ENCODE peak calls at places on chromosomes 12 and 14, in four cellular contexts. A is thoracic aorta, D is D341Med, J is HEK293T. T is an unnamed sample.

GRCh38 chr12:66952668-66953067 is 273.8 kb upstream of the GRIP1 start:
- DNase-seq in D (no peak), A (no peak), J (no peak), T (no peak)

GRCh38 chr12:117044790-117045174 is 54.4 kb downstream of the TESC start:
- DNase-seq in A (no peak), J (no peak), D (no peak), T (no peak)

GRCh38 chr14:104555621-104556255 is 23.8 kb upstream of the C14orf180 start:
- DNase-seq in D (no peak), A (no peak), J (no peak), T (no peak)

GRCh38 chr12:126355346-126355745 is 1290.1 kb downstream of the AACS start:
- DNase-seq in D (no peak), A (no peak), J (no peak), T (no peak)

GRCh38 chr14:104874110-104874531 is 9.1 kb downstream of the CEP170B start:
- DNase-seq in D (no peak), J (no peak), A (no peak), T (no peak)

GRCh38 chr12:128766738-128767501 is 56.8 kb downstream of the SLC15A4 start:
- DNase-seq in D (no peak), J (no peak), A (no peak), T (no peak)

GRCh38 chr12:46224401-46224800 is 44.4 kb downstream of the SLC38A1 start:
- DNase-seq in D (no peak), A (no peak), J (no peak), T (no peak)

GRCh38 chr14:31449971-31450610 is 7.2 kb downstream of the DTD2 start:
- DNase-seq in D (peak), J (peak), A (no peak), T (peak)

GRCh38 chr14:29475641-29476040 is 452.0 kb downstream of the PRKD1 start:
- DNase-seq in D (no peak), J (no peak), A (no peak), T (no peak)

GRCh38 chr14:72869407-72870329 is 24.2 kb downstream of the DPF3 start:
- DNase-seq in J (no peak), A (no peak), D (no peak), T (no peak)

GRCh38 chr12:27523305-27523641 is 733 bp upstream of the PPFIBP1 start:
- DNase-seq in D (no peak), J (no peak), A (no peak), T (no peak)

GRCh38 chr12:116183741-116184141 is 93.8 kb downstream of the MED13L start:
- DNase-seq in A (no peak), J (no peak), D (peak), T (no peak)

GRCh38 chr14:89767861-89768268 is 186.7 kb downstream of the EFCAB11 start:
- DNase-seq in J (peak), D (peak), A (no peak), T (peak)

GRCh38 chr12:42716521-42716920 is 127.0 kb upstream of the PRICKLE1 start:
- DNase-seq in J (no peak), D (no peak), A (no peak), T (peak)

GRCh38 chr14:97604731-97605130 is 807.5 kb downstream of the VRK1 start:
- DNase-seq in D (no peak), A (no peak), J (no peak), T (no peak)

GRCh38 chr12:65765436-65765813 is 58.9 kb upstream of the HMGA2 start:
- DNase-seq in D (no peak), J (no peak), A (no peak), T (peak)

GRCh38 chr12:121774968-121775474 is 18.5 kb downstream of the RHOF start:
- DNase-seq in J (no peak), D (no peak), A (no peak), T (peak)

GRCh38 chr14:99412122-99413061 is 68.3 kb downstream of the SETD3 start:
- DNase-seq in A (no peak), J (no peak), D (no peak), T (peak)

GRCh38 chr12:27583057-27583797 is 59.2 kb downstream of the PPFIBP1 start:
- DNase-seq in A (no peak), D (no peak), J (no peak), T (no peak)

GRCh38 chr12:64724201-64724745 is 34.9 kb downstream of the GNS start:
- DNase-seq in D (no peak), J (no peak), A (no peak), T (no peak)

GRCh38 chr12:66508025-66508424 is 170.9 kb downstream of the GRIP1 start:
- DNase-seq in D (no peak), J (no peak), A (no peak), T (no peak)

GRCh38 chr12:37672655-37673260 is 643.8 kb upstream of the ALG10B start:
- DNase-seq in D (no peak), A (no peak), J (no peak), T (peak)

GRCh38 chr12:54068423-54069070 is 14.9 kb downstream of the HOXC4 start:
- DNase-seq in J (no peak), A (no peak), D (no peak), T (peak)

GRCh38 chr12:11834104-11834812 is 184.8 kb downstream of the ETV6 start:
- DNase-seq in D (no peak), A (no peak), J (no peak), T (peak)